ENCODE peak calls at places on chromosomes 1 and 21, in eight cellular contexts. B is HT1080, A is iPS-NIHi11, V is C1 segment of cervical spinal cord, Z is astrocyte of the spinal cord, S is fibroblast of villous mesenchyme, J is Right ventricle myocardium inferior, K is retinal pigment epithelial cell. Y is an unnamed sample.

GRCh38 chr1:91826248-91826647 is 59.7 kb downstream of the TGFBR3 start:
- DNase-seq in B (no peak), J (no peak), V (no peak), A (no peak), Z (no peak), S (no peak), K (no peak), Y (no peak)

GRCh38 chr1:37073752-37074151 is 39.4 kb upstream of the GRIK3 start:
- DNase-seq in Z (no peak), B (no peak), S (no peak), V (no peak), A (no peak), J (no peak), K (no peak), Y (no peak)

GRCh38 chr1:103513720-103514119 is 11.8 kb upstream of the RNPC3 start:
- DNase-seq in Z (no peak), K (no peak), J (no peak), S (no peak), A (no peak), B (no peak), V (no peak), Y (no peak)

GRCh38 chr21:45322231-45322959 is 34.7 kb upstream of the POFUT2 start:
- DNase-seq in K (no peak), B (no peak), A (no peak), V (no peak), Z (no peak), S (no peak), J (peak), Y (no peak)

GRCh38 chr1:238951809-238952208 is 434.6 kb upstream of the CHRM3 start:
- DNase-seq in V (no peak), B (peak), J (no peak), Z (peak), A (peak), K (no peak), S (peak), Y (peak)

GRCh38 chr1:34785231-34785874 is 4.3 kb downstream of the GJB3 start:
- DNase-seq in B (no peak), K (no peak), S (no peak), A (no peak), Z (no peak), J (no peak), V (no peak), Y (no peak)

GRCh38 chr1:53380296-53380695 is 52.4 kb upstream of the LRP8 start:
- DNase-seq in B (no peak), Z (no peak), V (no peak), A (no peak), J (no peak), S (no peak), K (no peak), Y (no peak)

GRCh38 chr1:31703431-31704260 is at the start of gene COL16A1:
- DNase-seq in K (no peak), V (peak), Z (peak), S (peak), B (no peak), J (peak), A (peak), Y (no peak)

GRCh38 chr1:8818325-8818775 is 910 bp upstream of the RERE start:
- DNase-seq in S (peak), K (no peak), A (no peak), Z (peak), V (no peak), J (no peak), B (peak), Y (peak)

GRCh38 chr1:201068976-201069375 is 43.2 kb downstream of the CACNA1S start:
- DNase-seq in J (no peak), V (no peak), A (no peak), B (no peak), Z (no peak), K (no peak), S (no peak), Y (no peak)

GRCh38 chr21:45306832-45307571 is 19.3 kb upstream of the POFUT2 start:
- DNase-seq in Z (peak), V (peak), B (no peak), A (peak), J (peak), S (peak), K (peak), Y (peak)

GRCh38 chr21:46264046-46264689 is 21.2 kb downstream of the MCM3AP start:
- DNase-seq in J (no peak), Z (no peak), K (no peak), B (no peak), A (no peak), V (no peak), S (no peak), Y (no peak)

GRCh38 chr1:202199141-202199889 is 5.7 kb downstream of the LGR6 start:
- DNase-seq in J (no peak), S (no peak), Z (no peak), V (no peak), A (no peak), B (no peak), K (no peak), Y (no peak)

GRCh38 chr1:156465747-156466365 is 34.7 kb downstream of the MEF2D start:
- DNase-seq in B (no peak), Z (no peak), S (no peak), J (no peak), K (no peak), V (no peak), A (peak), Y (no peak)

GRCh38 chr1:89815611-89816010 is 5.2 kb upstream of the LRRC8D start:
- DNase-seq in J (no peak), S (no peak), V (no peak), A (no peak), B (no peak), Z (no peak), K (no peak), Y (no peak)

GRCh38 chr1:119475866-119476439 is 31.1 kb upstream of the HSD3B1 start:
- DNase-seq in B (peak), S (peak), J (no peak), Z (peak), A (peak), K (peak), V (no peak), Y (no peak)

GRCh38 chr1:34500451-34500850 is 254.4 kb upstream of the GJB5 start:
- DNase-seq in B (peak), A (peak), J (peak), K (no peak), Z (peak), V (no peak), S (no peak), Y (no peak)

GRCh38 chr1:196115641-196116040 is 492.6 kb downstream of the KCNT2 start:
- DNase-seq in J (peak), A (peak), B (peak), K (peak), Z (peak), S (no peak), V (no peak), Y (peak)

GRCh38 chr1:75796376-75797272 is at the start of gene MSH4:
- DNase-seq in B (no peak), A (peak), K (no peak), V (no peak), J (no peak), S (no peak), Z (no peak), Y (no peak)

GRCh38 chr1:237327061-237327460 is 285.1 kb downstream of the RYR2 start:
- DNase-seq in S (no peak), V (no peak), K (no peak), J (no peak), Z (no peak), B (peak), A (no peak), Y (no peak)

GRCh38 chr1:17170571-17170970 is 34.4 kb upstream of the PADI1 start:
- DNase-seq in A (no peak), V (no peak), S (peak), J (no peak), Z (peak), K (no peak), B (no peak), Y (peak)

GRCh38 chr1:226987623-226988336 is 47.7 kb downstream of the COQ8A start:
- DNase-seq in V (no peak), B (no peak), Z (no peak), A (no peak), K (no peak), J (peak), S (no peak), Y (no peak)

GRCh38 chr1:150493175-150493574 is 6.0 kb downstream of the TARS2 start:
- DNase-seq in V (no peak), S (no peak), A (no peak), Z (no peak), B (no peak), K (no peak), J (no peak), Y (no peak)

GRCh38 chr1:176602388-176603004 is 139.5 kb downstream of the PAPPA2 start:
- DNase-seq in V (no peak), B (no peak), A (no peak), J (peak), S (no peak), K (no peak), Z (no peak), Y (no peak)

GRCh38 chr1:178529364-178530036 is 16.6 kb downstream of the TEX35 start:
- DNase-seq in S (no peak), V (no peak), Z (no peak), B (no peak), K (no peak), J (no peak), A (peak), Y (no peak)

GRCh38 chr1:223496883-223497282 is 103.7 kb downstream of the CCDC185 start:
- DNase-seq in A (no peak), S (no peak), Z (no peak), K (no peak), B (no peak), V (no peak), J (no peak), Y (no peak)

GRCh38 chr1:80657707-80658106 is 1143.0 kb upstream of the ADGRL2 start:
- DNase-seq in J (no peak), V (no peak), K (no peak), A (peak), Z (no peak), B (no peak), S (no peak), Y (no peak)

GRCh38 chr1:212221801-212222200 is 63.4 kb upstream of the PPP2R5A start:
- DNase-seq in K (no peak), J (no peak), Z (no peak), S (peak), A (no peak), V (no peak), B (no peak), Y (no peak)

GRCh38 chr1:113751516-113751915 is 7.8 kb downstream of the PHTF1 start:
- DNase-seq in S (no peak), J (no peak), V (no peak), K (no peak), Z (no peak), B (no peak), A (no peak), Y (no peak)

GRCh38 chr1:77686784-77687518 is 4.5 kb upstream of the ZZZ3 start:
- DNase-seq in A (no peak), J (no peak), V (no peak), K (no peak), S (no peak), Z (no peak), B (no peak), Y (no peak)

GRCh38 chr1:41915786-41916571 is 2.7 kb downstream of the HIVEP3 start:
- DNase-seq in V (no peak), A (no peak), J (no peak), K (no peak), Z (no peak), B (peak), S (no peak), Y (no peak)

GRCh38 chr1:44073528-44073927 is 42.3 kb upstream of the SLC6A9 start:
- DNase-seq in S (no peak), B (no peak), A (no peak), V (no peak), K (no peak), J (no peak), Z (no peak), Y (no peak)

GRCh38 chr1:117964290-117965038 is 34.9 kb downstream of the WDR3 start:
- DNase-seq in S (no peak), K (no peak), A (no peak), Z (peak), B (no peak), V (no peak), J (no peak), Y (no peak)